ENCODE peak calls at places on chromosome 15, in eight cellular contexts. L, U, C, S, N, Y, T and E are unnamed samples.
A peak's percentile ranks its signal among the peaks of the same experiment; 100 is the strongest.

GRCh38 chr15:70166506-70167087 is 68.9 kb upstream of the TLE3 start:
- DNase-seq in L (no peak), U (no peak), C (no peak), S (no peak), N (no peak), Y (no peak), T (no peak), E (no peak)

GRCh38 chr15:40258544-40258943 is 19.7 kb downstream of the PAK6 start:
- DNase-seq in L (no peak), U (no peak), C (no peak), S (no peak), N (no peak), Y (no peak), T (no peak), E (no peak)

GRCh38 chr15:80153900-80154299 is 1.1 kb downstream of the FAH start:
- DNase-seq in L (no peak), U (no peak), C (no peak), S (no peak), N (no peak), Y (peak; percentile 12), T (no peak), E (no peak)

GRCh38 chr15:52439470-52439869 is 89.2 kb downstream of the MYO5A start:
- DNase-seq in L (no peak), U (no peak), C (no peak), S (no peak), N (no peak), Y (no peak), T (no peak), E (no peak)

GRCh38 chr15:40046721-40047412 is 7.9 kb upstream of the SRP14 start:
- DNase-seq in L (peak; percentile 74), U (no peak), C (peak; percentile 68), S (no peak), N (no peak), Y (peak; percentile 65), T (no peak), E (no peak)

GRCh38 chr15:70473623-70474366 is 289.6 kb downstream of the UACA start:
- DNase-seq in L (no peak), U (no peak), C (no peak), S (no peak), N (no peak), Y (peak; percentile 20), T (no peak), E (no peak)

GRCh38 chr15:79540551-79540950 is 108.4 kb downstream of the MINAR1 start:
- DNase-seq in L (peak; percentile 9), U (no peak), C (no peak), S (no peak), N (no peak), Y (no peak), T (no peak), E (no peak)

GRCh38 chr15:101105059-101105851 is 146.6 kb downstream of the CHSY1 start:
- DNase-seq in L (no peak), U (no peak), C (no peak), S (no peak), N (no peak), Y (no peak), T (no peak), E (no peak)

GRCh38 chr15:96264351-96264798 is 66.1 kb upstream of the NR2F2 start:
- DNase-seq in L (peak; percentile 4), U (no peak), C (no peak), S (peak; percentile 89), N (no peak), Y (no peak), T (no peak), E (no peak)

GRCh38 chr15:69855172-69855562 is 242.6 kb downstream of the TLE3 start:
- DNase-seq in L (no peak), U (no peak), C (no peak), S (no peak), N (no peak), Y (no peak), T (no peak), E (no peak)

GRCh38 chr15:34043391-34043790 is 4.4 kb upstream of the AVEN start:
- DNase-seq in L (no peak), U (no peak), C (no peak), S (no peak), N (no peak), Y (no peak), T (no peak), E (no peak)

GRCh38 chr15:90561344-90562244 is 31.9 kb downstream of the CRTC3 start:
- DNase-seq in L (peak; percentile 35), U (no peak), C (no peak), S (no peak), N (no peak), Y (peak; percentile 92), T (no peak), E (no peak)

GRCh38 chr15:41128174-41128902 is 12.3 kb upstream of the INO80 start:
- DNase-seq in L (no peak), U (no peak), C (no peak), S (no peak), N (no peak), Y (no peak), T (no peak), E (no peak)

GRCh38 chr15:95470529-95470928 is 860.0 kb upstream of the NR2F2 start:
- DNase-seq in L (no peak), U (no peak), C (no peak), S (no peak), N (no peak), Y (no peak), T (no peak), E (no peak)

GRCh38 chr15:33370225-33371020 is 59.7 kb downstream of the RYR3 start:
- DNase-seq in L (no peak), U (no peak), C (no peak), S (no peak), N (no peak), Y (no peak), T (no peak), E (no peak)

GRCh38 chr15:60528530-60528929 is 49.6 kb upstream of the ICE2 start:
- DNase-seq in L (peak; percentile 64), U (no peak), C (no peak), S (no peak), N (no peak), Y (no peak), T (no peak), E (no peak)

GRCh38 chr15:40282870-40283614 is at the start of gene ANKRD63:
- DNase-seq in L (no peak), U (no peak), C (no peak), S (no peak), N (no peak), Y (no peak), T (peak; percentile 60), E (no peak)

GRCh38 chr15:67720556-67721175 is 104.6 kb upstream of the SKOR1 start:
- DNase-seq in L (no peak), U (no peak), C (no peak), S (no peak), N (no peak), Y (no peak), T (no peak), E (no peak)

GRCh38 chr15:100252359-100252758 is 89.4 kb downstream of the ADAMTS17 start:
- DNase-seq in L (no peak), U (no peak), C (no peak), S (no peak), N (no peak), Y (no peak), T (no peak), E (no peak)

GRCh38 chr15:23467110-23467600 is 20.1 kb upstream of the GOLGA6L2 start:
- DNase-seq in L (peak; percentile 32), U (no peak), C (peak; percentile 40), S (no peak), N (no peak), Y (peak; percentile 41), T (no peak), E (no peak)
- TF ChIP-seq CTCF in L (peak; percentile 23), U (peak; percentile 33), C (peak; percentile 80), S (no peak), N (peak; percentile 26), Y (peak; percentile 53), T (peak; percentile 40), E (no peak)

GRCh38 chr15:57506422-57506821 is 85.3 kb upstream of the MYZAP start:
- DNase-seq in L (no peak), U (peak; percentile 44), C (no peak), S (peak; percentile 48), N (no peak), Y (no peak), T (no peak), E (no peak)
- TF ChIP-seq CTCF in L (no peak), U (no peak), C (peak; percentile 23), S (peak; percentile 26), N (no peak), Y (peak; percentile 32), T (no peak), E (no peak)

GRCh38 chr15:43516801-43517353 is 531 bp upstream of the MAP1A start:
- DNase-seq in L (no peak), U (no peak), C (peak; percentile 47), S (no peak), N (no peak), Y (peak; percentile 77), T (no peak), E (no peak)

GRCh38 chr15:43519207-43519606 is 1.8 kb downstream of the MAP1A start:
- DNase-seq in L (no peak), U (no peak), C (no peak), S (no peak), N (no peak), Y (no peak), T (no peak), E (no peak)

GRCh38 chr15:43518073-43518761 is 809 bp downstream of the MAP1A start:
- DNase-seq in L (no peak), U (no peak), C (no peak), S (no peak), N (peak; percentile 26), Y (peak; percentile 42), T (peak; percentile 40), E (no peak)

GRCh38 chr15:43516185-43516584 is 1.2 kb upstream of the MAP1A start:
- DNase-seq in L (no peak), U (peak; percentile 47), C (peak; percentile 33), S (no peak), N (peak; percentile 78), Y (peak; percentile 80), T (no peak), E (no peak)

DNA sequence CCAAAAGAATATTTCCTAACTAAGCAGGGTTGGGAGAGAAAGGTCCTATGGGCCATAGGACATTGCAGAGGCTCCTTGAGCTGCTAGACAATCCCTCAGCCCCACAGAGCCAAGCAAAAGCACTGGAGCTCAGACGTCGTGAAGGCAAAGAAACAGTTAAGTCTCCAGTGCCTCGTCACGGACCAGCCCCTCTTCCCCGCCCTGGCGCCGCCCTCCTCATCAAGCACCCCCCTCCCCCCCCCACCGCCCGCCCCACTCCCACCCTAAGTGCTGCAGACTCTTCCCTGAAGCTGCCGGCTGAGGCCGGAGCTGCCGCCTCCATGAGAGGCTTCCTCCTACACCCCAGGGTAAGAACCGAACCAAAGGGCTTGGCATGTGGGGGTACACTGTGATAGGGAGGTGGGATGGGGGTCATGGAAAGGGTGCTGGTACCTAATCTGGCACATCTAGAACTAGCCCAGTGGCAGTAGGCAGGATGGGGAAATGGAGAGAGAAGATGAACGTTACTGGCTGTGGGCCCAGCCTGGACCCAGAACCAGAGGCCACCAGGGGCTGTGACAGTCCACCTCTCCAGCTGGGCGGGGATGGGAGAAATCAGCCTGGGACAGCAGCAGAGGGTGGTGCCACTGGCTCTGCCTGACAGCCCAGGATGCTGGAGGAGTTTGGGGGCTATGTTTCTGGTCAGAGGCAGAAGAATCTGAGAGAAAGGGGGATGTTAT is at the start of gene MAP1A:
- DNase-seq in L (no peak), U (peak; percentile 36), C (peak; percentile 55), S (no peak), N (peak; percentile 68), Y (peak; percentile 72), T (peak; percentile 64), E (no peak)
- TF ChIP-seq CTCF in L (no peak), U (no peak), C (no peak), S (no peak), N (no peak), Y (peak; percentile 17), T (no peak), E (no peak)

GRCh38 chr15:93180656-93181055 is 91.6 kb upstream of the RGMA start:
- DNase-seq in L (no peak), U (no peak), C (no peak), S (peak; percentile 24), N (no peak), Y (no peak), T (peak; percentile 57), E (no peak)
- TF ChIP-seq CTCF in L (no peak), U (no peak), C (no peak), S (no peak), N (no peak), Y (no peak), T (no peak), E (no peak)